ENCODE peak calls at places on chromosomes 1 and 21, in six cellular contexts. Z is prostate gland; B is HEK293T; J is NCI-H748 treated with DMSO at 0.1 percent for 48 hours; X is cardiac fibroblast; F is stimulated activated CD8-positive, alpha-beta memory T cell treated with anti-CD3 and anti-CD28 coated beads, Interleukin-15, amount 100 ng/mL, for 1 hour. V is an unnamed sample.

GRCh38 chr1:8422439-8423133 is 104.7 kb downstream of the SLC45A1 start:
- DNase-seq in Z (no peak), B (no peak), J (no peak), X (peak; percentile 49), F (no peak), V (no peak)

GRCh38 chr1:50246869-50247268 is 138.1 kb downstream of the ELAVL4 start:
- DNase-seq in Z (no peak), B (no peak), J (no peak), X (no peak), F (no peak), V (no peak)

GRCh38 chr21:37874481-37874880 is 41.8 kb downstream of the KCNJ6 start:
- DNase-seq in Z (no peak), B (no peak), J (no peak), X (no peak), F (no peak), V (no peak)

GRCh38 chr21:34989337-34990151 is 59.6 kb downstream of the RUNX1 start:
- DNase-seq in Z (no peak), B (no peak), J (no peak), X (no peak), F (no peak), V (no peak)

GRCh38 chr1:234608720-234609527 is 1.1 kb downstream of the IRF2BP2 start:
- DNase-seq in Z (no peak), B (no peak), J (no peak), X (peak; percentile 69), F (no peak), V (peak; percentile 49)

GRCh38 chr1:115685029-115685705 is 43.4 kb downstream of the VANGL1 start:
- DNase-seq in Z (no peak), B (no peak), J (no peak), X (no peak), F (no peak), V (no peak)

GRCh38 chr1:66282343-66282852 is 251.6 kb upstream of the SGIP1 start:
- DNase-seq in Z (no peak), B (no peak), J (no peak), X (peak; percentile 84), F (peak; percentile 30), V (no peak)

GRCh38 chr1:53683986-53684740 is 54.8 kb downstream of the GLIS1 start:
- DNase-seq in Z (no peak), B (no peak), J (no peak), X (no peak), F (no peak), V (no peak)

GRCh38 chr21:29055080-29055479 is 18.4 kb downstream of the CCT8 start:
- DNase-seq in Z (no peak), B (no peak), J (no peak), X (no peak), F (no peak), V (no peak)

GRCh38 chr1:8428441-8428840 is 110.5 kb downstream of the SLC45A1 start:
- DNase-seq in Z (no peak), B (no peak), J (no peak), X (no peak), F (no peak), V (no peak)

GRCh38 chr1:58011978-58012377 is 534.5 kb downstream of the OMA1 start:
- DNase-seq in Z (no peak), B (no peak), J (no peak), X (no peak), F (no peak), V (no peak)

GRCh38 chr1:45552309-45552708 is 1.7 kb downstream of the AKR1A1 start:
- DNase-seq in Z (peak; percentile 63), B (no peak), J (peak; percentile 54), X (no peak), F (no peak), V (no peak)

GRCh38 chr1:100523038-100523649 is 14.8 kb upstream of the GPR88 start:
- DNase-seq in Z (no peak), B (no peak), J (no peak), X (no peak), F (no peak), V (no peak)

GRCh38 chr1:24321712-24322635 is 2.8 kb downstream of the GRHL3 start:
- DNase-seq in Z (peak; percentile 50), B (peak; percentile 76), J (no peak), X (peak; percentile 78), F (peak; percentile 15), V (no peak)

GRCh38 chr1:38875811-38876210 is 2.7 kb upstream of the MYCBP start:
- DNase-seq in Z (no peak), B (no peak), J (no peak), X (no peak), F (no peak), V (no peak)

V was measured in D341Med.